ENCODE peak calls at places on chromosomes 11 and 22, in ten cellular contexts. B is KBM-7, Q is activated B cell treated with CpG ODN at 0.5 μM for 24 hours, P is left colon, I is caudate nucleus, T is lung microvascular endothelial cell, C is epithelial cell of prostate, S is PC-9, E is choroid plexus epithelial cell, X is iris pigment epithelial cell. R is an unnamed sample.

GRCh38 chr22:49206281-49206680 is 621.4 kb downstream of the BRD1 start:
- DNase-seq in X (no peak), T (no peak), B (no peak), P (peak; percentile 7), S (no peak), C (no peak), I (no peak), E (no peak), Q (no peak), R (no peak)

GRCh38 chr11:129374081-129374992 is 1.3 kb upstream of the BARX2 start:
- DNase-seq in S (peak; percentile 33), C (no peak), E (no peak), T (no peak), B (peak; percentile 27), P (no peak), Q (no peak), I (no peak), X (no peak), R (no peak)

GRCh38 chr11:113874096-113874919 is 1.1 kb downstream of the USP28 start:
- DNase-seq in E (peak; percentile 27), I (no peak), Q (no peak), B (no peak), C (no peak), T (no peak), X (no peak), S (no peak), P (no peak), R (no peak)

GRCh38 chr11:123543796-123544195 is 110.6 kb downstream of the SCN3B start:
- DNase-seq in I (no peak), C (peak; percentile 31), Q (no peak), T (no peak), B (no peak), E (peak; percentile 25), S (peak; percentile 25), X (peak; percentile 59), P (no peak), R (no peak)

GRCh38 chr22:20238567-20239062 is 29.5 kb downstream of the RTN4R start:
- DNase-seq in E (peak; percentile 5), I (no peak), C (no peak), Q (peak; percentile 39), T (peak; percentile 64), B (peak; percentile 63), S (peak; percentile 37), P (peak; percentile 39), X (no peak), R (peak; percentile 41)

GRCh38 chr11:9990221-9990973 is 303.6 kb downstream of the SBF2 start:
- DNase-seq in X (peak; percentile 40), I (no peak), S (no peak), Q (no peak), B (peak; percentile 28), C (no peak), P (no peak), T (peak; percentile 31), E (peak; percentile 74), R (peak; percentile 7)

GRCh38 chr22:49349841-49350381 is 477.8 kb downstream of the BRD1 start:
- DNase-seq in C (no peak), S (no peak), E (no peak), B (no peak), X (no peak), P (no peak), T (peak; percentile 52), Q (no peak), I (no peak), R (no peak)

GRCh38 chr11:66559862-66560676 is 8.3 kb downstream of the CTSF start:
- DNase-seq in I (no peak), E (no peak), C (no peak), S (no peak), X (no peak), P (no peak), T (no peak), Q (no peak), B (no peak), R (no peak)

GRCh38 chr11:79026803-79027445 is 413.9 kb downstream of the TENM4 start:
- DNase-seq in E (peak; percentile 34), Q (no peak), I (no peak), B (peak; percentile 50), T (no peak), S (no peak), P (no peak), C (no peak), X (peak; percentile 17), R (no peak)

GRCh38 chr22:20211997-20212753 is 55.9 kb downstream of the RTN4R start:
- DNase-seq in B (no peak), E (peak; percentile 23), X (peak; percentile 7), I (no peak), S (no peak), T (no peak), Q (no peak), C (no peak), P (peak; percentile 55), R (no peak)

GRCh38 chr11:10293423-10294288 is at the start of gene SBF2:
- DNase-seq in T (peak; percentile 92), Q (peak; percentile 78), E (peak; percentile 94), B (peak; percentile 73), I (peak; percentile 70), P (peak; percentile 90), S (peak; percentile 84), X (peak; percentile 97), C (no peak), R (peak; percentile 69)